ENCODE peak calls at places on chromosomes 2 and 18, in four cellular contexts. I, X, C and G are unnamed samples.

GRCh38 chr18:267380-267687 is 513 bp downstream of the THOC1 start:
- DNase-seq in I (no peak), X (peak), C (no peak), G (no peak)

GRCh38 chr18:52370841-52371240 is 30.8 kb downstream of the DCC start:
- DNase-seq in I (no peak), X (no peak), C (no peak), G (no peak)

GRCh38 chr2:1339757-1340515 is 73.3 kb upstream of the TPO start:
- DNase-seq in I (no peak), X (no peak), C (no peak), G (no peak)

GRCh38 chr2:66573866-66574265 is 138.9 kb downstream of the MEIS1 start:
- DNase-seq in I (peak), X (no peak), C (no peak), G (no peak)

GRCh38 chr18:76486029-76486428 is 9.0 kb downstream of the ZNF516 start:
- DNase-seq in I (no peak), X (peak), C (no peak), G (no peak)

GRCh38 chr2:210688071-210688470 is 131.7 kb downstream of the CPS1 start:
- DNase-seq in I (no peak), X (no peak), C (no peak), G (no peak)

GRCh38 chr18:51009071-51009470 is 20.9 kb upstream of the SMAD4 start:
- DNase-seq in I (no peak), X (peak), C (no peak), G (no peak)

GRCh38 chr18:34847408-34847807 is 137.3 kb downstream of the DTNA start:
- DNase-seq in I (no peak), X (no peak), C (no peak), G (no peak)

GRCh38 chr18:80004600-80005342 is 16.4 kb upstream of the TXNL4A start:
- DNase-seq in I (no peak), X (no peak), C (no peak), G (no peak)

GRCh38 chr18:463442-464310 is 36.8 kb downstream of the COLEC12 start:
- DNase-seq in I (no peak), X (peak), C (no peak), G (no peak)

GRCh38 chr2:57453929-57454328 is 592.7 kb upstream of the VRK2 start:
- DNase-seq in I (no peak), X (no peak), C (no peak), G (no peak)

DNA sequence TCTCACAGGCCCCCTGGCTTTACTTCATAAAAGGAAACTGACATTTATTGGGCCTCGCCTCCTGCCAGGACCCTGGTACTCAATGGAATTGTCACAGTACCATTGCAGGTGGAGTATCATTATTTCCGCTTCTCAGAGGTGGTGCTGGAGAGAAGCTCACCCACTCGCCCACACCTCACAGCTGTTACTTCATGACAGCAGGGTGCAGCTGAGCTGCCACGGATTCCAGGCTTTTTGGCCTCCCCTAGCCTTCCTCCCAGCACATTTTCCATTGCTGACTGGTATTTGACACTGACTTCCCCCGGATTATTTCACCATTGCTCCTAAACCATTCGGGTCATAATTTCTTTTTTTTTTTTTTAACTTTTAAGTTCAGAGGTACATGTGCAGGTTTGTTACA is 56.6 kb downstream of the NXPH2 start:
- DNase-seq in I (no peak), X (no peak), C (no peak), G (no peak)
- TF ChIP-seq CTCF in I (no peak), X (no peak), C (no peak), G (no peak)

GRCh38 chr18:2655954-2656236 is 369 bp downstream of the SMCHD1 start:
- DNase-seq in I (no peak), X (peak), C (no peak), G (no peak)
- TF ChIP-seq CTCF in I (no peak), X (no peak), C (no peak), G (no peak)

DNA sequence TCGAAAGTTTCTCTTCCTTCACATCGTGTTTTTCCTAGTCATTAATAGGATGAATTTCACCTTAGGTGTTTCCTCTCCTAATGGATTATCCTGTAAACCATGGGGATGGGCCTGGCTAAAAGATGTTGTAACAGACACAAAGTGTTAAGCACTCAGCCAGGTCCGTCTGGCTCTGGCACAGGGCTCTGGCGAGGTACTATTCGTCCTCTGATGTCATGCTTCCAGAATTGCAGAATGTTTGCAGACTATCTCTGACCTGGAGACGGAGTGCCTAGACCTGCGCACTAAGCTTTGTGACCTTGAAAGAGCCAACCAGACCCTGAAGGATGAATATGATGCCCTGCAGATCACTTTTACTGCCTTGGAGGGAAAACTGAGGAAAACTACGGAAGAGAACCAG is 13.2 kb downstream of the ATG16L1 start:
- DNase-seq in I (no peak), X (no peak), C (no peak), G (no peak)
- TF ChIP-seq CTCF in I (no peak), X (no peak), C (no peak), G (no peak)

DNA sequence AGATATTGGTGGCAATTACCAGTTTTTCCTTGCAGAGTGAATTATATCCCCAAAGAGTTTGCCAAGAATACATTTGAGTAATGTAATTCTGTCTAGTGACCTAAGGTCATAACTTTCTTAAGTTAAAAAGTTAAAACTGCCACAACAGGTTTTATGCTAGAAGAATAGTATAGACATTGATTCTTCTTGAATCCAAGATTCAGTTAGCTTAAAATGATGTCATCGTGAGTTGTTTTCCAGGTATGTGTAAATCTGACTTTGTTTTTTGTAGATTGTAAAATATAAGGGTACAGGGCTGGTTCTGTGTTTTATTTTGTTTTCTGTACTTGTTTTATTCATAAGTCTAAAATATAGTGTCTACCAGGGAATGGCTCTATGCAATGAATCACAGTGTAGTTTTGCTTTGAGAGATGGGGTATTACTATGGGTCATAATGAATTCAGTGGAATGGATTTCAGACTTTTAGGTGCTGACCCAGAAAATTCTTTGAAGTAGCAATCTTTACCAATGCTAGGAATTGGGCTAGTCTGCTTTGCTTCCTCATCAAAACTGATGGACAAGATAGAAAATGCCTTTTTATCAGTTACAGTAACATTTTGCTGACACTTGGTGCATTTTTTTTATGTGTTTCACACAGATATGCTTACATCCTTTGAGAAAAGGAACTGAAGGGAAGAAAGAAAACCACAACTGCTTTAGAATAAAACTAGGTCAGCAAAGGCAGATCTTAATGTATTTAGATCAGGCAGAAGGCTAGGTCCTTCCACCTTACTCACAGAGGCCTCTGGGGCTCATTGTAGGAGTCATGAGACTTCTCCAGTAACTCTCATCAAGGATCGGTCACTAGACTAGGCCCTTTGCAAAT is 20.8 kb upstream of the MGAT5 start:
- DNase-seq in I (no peak), X (no peak), C (peak), G (no peak)
- TF ChIP-seq CTCF in I (no peak), X (no peak), C (peak), G (peak)

DNA sequence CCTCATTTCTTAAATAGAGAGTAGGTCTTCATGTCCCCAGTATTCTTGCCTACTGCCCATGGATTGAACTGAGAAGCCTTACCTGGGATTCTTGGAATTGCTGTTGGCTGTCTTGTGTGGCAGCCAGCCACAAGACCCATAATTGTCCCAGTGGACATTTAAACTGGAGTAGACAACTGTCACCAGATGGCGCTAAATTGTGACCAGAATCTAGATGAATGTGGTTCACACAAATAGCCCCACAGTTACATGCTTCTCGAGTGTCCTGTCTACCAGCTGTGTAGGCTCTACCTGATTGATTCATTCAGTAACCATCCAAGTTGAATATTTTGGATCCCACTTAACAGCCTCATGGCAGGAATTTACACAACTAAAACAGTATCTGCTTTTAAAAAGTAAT is 73.2 kb downstream of the MAP4K4 start:
- DNase-seq in I (peak), X (peak), C (peak), G (peak)
- TF ChIP-seq CTCF in I (no peak), X (peak), C (peak), G (peak)

DNA sequence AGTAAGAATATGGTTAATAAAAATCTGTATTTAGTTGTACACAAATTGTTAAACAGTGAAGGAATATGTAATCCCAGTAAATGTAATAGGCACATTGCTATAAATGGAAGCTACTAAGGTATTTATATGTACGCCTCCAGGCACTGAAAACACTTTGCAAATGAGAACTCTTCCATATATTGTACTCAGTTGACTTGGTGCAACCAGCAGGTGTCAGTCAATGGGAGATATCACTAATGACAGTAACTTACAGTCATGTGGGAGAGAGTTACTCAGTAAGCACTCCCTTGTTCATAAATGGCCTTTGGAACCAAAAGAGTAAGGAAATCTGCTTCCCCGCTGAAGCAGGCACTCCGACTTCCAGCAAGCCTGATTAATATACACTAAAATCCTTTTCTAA is 5.9 kb downstream of the MDH1 start:
- DNase-seq in I (no peak), X (no peak), C (no peak), G (no peak)
- TF ChIP-seq CTCF in I (no peak), X (no peak), C (peak), G (no peak)

GRCh38 chr2:10080536-10081304 is 509 bp upstream of the CYS1 start:
- DNase-seq in I (peak), X (no peak), C (peak), G (peak)

GRCh38 chr2:10078001-10078400 is 2.2 kb downstream of the CYS1 start:
- DNase-seq in I (no peak), X (no peak), C (no peak), G (no peak)

GRCh38 chr2:10079931-10080535 is at the start of gene CYS1:
- DNase-seq in I (peak), X (no peak), C (no peak), G (peak)

GRCh38 chr2:10078704-10079191 is 1.5 kb downstream of the CYS1 start:
- DNase-seq in I (no peak), X (no peak), C (no peak), G (no peak)

GRCh38 chr2:10079192-10079930 is 850 bp downstream of the CYS1 start:
- DNase-seq in I (peak), X (peak), C (no peak), G (peak)
- TF ChIP-seq CTCF in I (no peak), X (no peak), C (no peak), G (no peak)

GRCh38 chr2:105328281-105329196 is 996 bp downstream of the TGFBRAP1 start:
- DNase-seq in I (no peak), X (peak), C (peak), G (peak)
- TF ChIP-seq CTCF in I (no peak), X (no peak), C (no peak), G (no peak)

GRCh38 chr2:47272905-47273758 is 118.0 kb upstream of the STPG4 start:
- DNase-seq in I (no peak), X (no peak), C (no peak), G (no peak)

GRCh38 chr2:47272031-47272864 is 117.1 kb upstream of the STPG4 start:
- DNase-seq in I (peak), X (peak), C (peak), G (peak)

GRCh38 chr2:47276061-47276460 is 121.0 kb upstream of the STPG4 start:
- DNase-seq in I (no peak), X (no peak), C (no peak), G (no peak)

GRCh38 chr2:47274780-47275117 is 119.6 kb upstream of the STPG4 start:
- DNase-seq in I (no peak), X (no peak), C (no peak), G (no peak)

GRCh38 chr2:47274054-47274779 is 119.1 kb upstream of the STPG4 start:
- DNase-seq in I (no peak), X (peak), C (no peak), G (no peak)
- TF ChIP-seq CTCF in I (no peak), X (no peak), C (no peak), G (no peak)

DNA sequence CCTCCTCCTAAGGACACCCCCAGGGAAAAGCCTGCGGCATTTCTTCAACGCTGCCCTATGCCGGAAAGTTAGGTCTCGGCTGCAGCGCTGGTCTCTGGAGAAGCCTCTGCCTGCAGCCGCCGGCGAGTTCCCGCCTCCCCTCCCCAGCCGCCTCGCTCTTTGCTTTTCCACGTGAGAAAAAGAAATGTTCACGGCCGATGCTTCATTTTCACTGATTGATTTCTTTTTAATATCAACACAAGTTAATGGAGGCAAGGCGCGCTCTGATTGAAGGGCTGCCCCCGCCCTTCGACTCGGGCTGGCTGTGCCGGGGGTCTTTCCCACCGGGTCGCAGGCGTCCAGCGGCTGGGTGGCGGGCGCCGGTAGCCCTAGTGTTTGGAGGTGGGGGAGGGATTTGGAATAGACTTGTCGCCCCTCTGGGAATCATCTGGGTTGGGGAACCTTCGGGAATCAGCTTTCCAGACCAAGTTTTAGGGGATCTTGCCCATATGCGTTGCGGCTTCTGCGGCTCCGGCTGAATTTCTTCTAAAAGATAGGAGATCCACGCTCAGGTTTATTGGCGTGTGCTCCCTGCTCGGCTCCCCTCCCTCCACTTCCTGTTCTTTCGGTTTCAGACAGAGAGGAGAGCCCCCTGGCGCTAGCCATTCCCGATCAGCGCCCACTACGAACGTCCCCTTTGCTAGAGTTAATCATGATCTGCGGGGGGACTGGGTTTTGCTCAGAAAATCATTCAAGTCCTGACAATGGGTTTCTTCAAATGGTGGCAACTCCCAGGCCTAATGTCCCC is 4.1 kb downstream of the NRP2 start:
- DNase-seq in I (peak), X (no peak), C (no peak), G (no peak)
- TF ChIP-seq CTCF in I (no peak), X (no peak), C (no peak), G (no peak)